ENCODE peak calls at places on chromosome 1, in four cellular contexts. One of them, this sample, is unnamed. For H3K27me3, the result is how much of the 10 kb centered on the place peaks cover.

GRCh38 chr1:244022301-244022700 is 28.8 kb upstream of the ZBTB18 start:
- DNase-seq in uterus: no peak
- DNase-seq in mammary epithelial cell: peak
- DNase-seq in psoas muscle: no peak
- DNase-seq in this sample: no peak

GRCh38 chr1:5991784-5992033 is 516 bp downstream of the NPHP4 start:
- DNase-seq in uterus: no peak
- DNase-seq in mammary epithelial cell: no peak
- DNase-seq in psoas muscle: peak
- DNase-seq in this sample: no peak

GRCh38 chr1:163361123-163361934 is 39.6 kb downstream of the NUF2 start:
- DNase-seq in uterus: no peak
- DNase-seq in mammary epithelial cell: peak
- DNase-seq in psoas muscle: no peak
- DNase-seq in this sample: no peak

GRCh38 chr1:115275216-115275615 is 62.8 kb downstream of the NGF start:
- DNase-seq in uterus: no peak
- DNase-seq in mammary epithelial cell: no peak
- DNase-seq in psoas muscle: no peak
- DNase-seq in this sample: no peak

GRCh38 chr1:172322219-172323061 is 98.0 kb upstream of the C1orf105 start:
- DNase-seq in uterus: peak
- DNase-seq in mammary epithelial cell: peak
- DNase-seq in psoas muscle: peak
- DNase-seq in this sample: peak

GRCh38 chr1:220385158-220385557 is 112.9 kb upstream of the RAB3GAP2 start:
- DNase-seq in uterus: no peak
- DNase-seq in mammary epithelial cell: no peak
- DNase-seq in psoas muscle: no peak
- DNase-seq in this sample: no peak

GRCh38 chr1:200262326-200262965 is 147.4 kb downstream of the ZNF281 start:
- DNase-seq in uterus: no peak
- DNase-seq in mammary epithelial cell: no peak
- DNase-seq in psoas muscle: no peak
- DNase-seq in this sample: no peak

GRCh38 chr1:246528933-246529731 is 22.1 kb upstream of the SMYD3 start:
- DNase-seq in uterus: no peak
- DNase-seq in mammary epithelial cell: peak
- DNase-seq in psoas muscle: no peak
- DNase-seq in this sample: no peak

GRCh38 chr1:37858931-37859506 is 373 bp downstream of the MTF1 start:
- DNase-seq in uterus: no peak
- DNase-seq in mammary epithelial cell: no peak
- DNase-seq in psoas muscle: peak
- DNase-seq in this sample: no peak

GRCh38 chr1:246032111-246032551 is 474.9 kb downstream of the SMYD3 start:
- DNase-seq in uterus: no peak
- DNase-seq in mammary epithelial cell: no peak
- DNase-seq in psoas muscle: no peak
- DNase-seq in this sample: no peak

GRCh38 chr1:241749041-241749798 is 97.1 kb downstream of the WDR64 start:
- DNase-seq in uterus: no peak
- DNase-seq in mammary epithelial cell: peak
- DNase-seq in psoas muscle: no peak
- DNase-seq in this sample: no peak

GRCh38 chr1:108913105-108913948 is 36.5 kb downstream of the GPSM2 start:
- DNase-seq in uterus: no peak
- DNase-seq in mammary epithelial cell: no peak
- DNase-seq in psoas muscle: no peak
- DNase-seq in this sample: no peak

GRCh38 chr1:2074316-2074855 is 24.2 kb downstream of the PRKCZ start:
- DNase-seq in uterus: no peak
- DNase-seq in mammary epithelial cell: no peak
- DNase-seq in psoas muscle: no peak
- DNase-seq in this sample: no peak
- H3K27me3 ChIP-seq in uterus: under half
- H3K27me3 ChIP-seq in mammary epithelial cell: under half
- H3K27me3 ChIP-seq in psoas muscle: under half
- H3K27me3 ChIP-seq in this sample: under half

DNA sequence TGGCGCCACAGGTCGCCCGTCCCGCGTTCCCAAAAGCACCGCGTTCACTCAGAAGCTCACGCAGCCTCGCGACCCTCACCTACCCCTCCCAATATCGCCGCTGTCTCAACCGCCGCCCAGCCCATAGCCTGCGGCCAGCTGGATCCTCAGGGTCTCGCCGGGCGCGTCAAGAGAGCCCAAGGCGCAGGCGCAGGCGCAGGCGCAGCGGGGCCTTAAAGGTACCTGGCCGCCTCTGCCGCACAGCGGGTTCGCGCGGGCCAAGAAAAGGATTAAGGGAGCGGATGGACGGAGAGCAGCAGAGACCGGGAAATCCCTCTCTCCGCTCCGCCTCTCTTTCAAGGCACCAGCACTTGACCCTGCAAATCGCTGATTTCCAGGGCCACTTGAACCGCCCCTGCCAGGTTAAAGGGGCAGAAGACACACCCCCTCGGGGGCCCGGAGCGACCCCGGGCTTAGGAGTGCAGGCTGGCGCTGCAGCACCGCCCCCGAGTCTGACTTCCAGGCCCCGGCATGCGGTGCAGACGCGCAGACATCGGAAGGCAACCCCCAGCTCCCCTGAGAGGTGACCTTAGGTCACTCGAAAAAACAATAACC is at the start of gene NBPF20:
- DNase-seq in uterus: peak
- DNase-seq in mammary epithelial cell: peak
- DNase-seq in psoas muscle: peak
- DNase-seq in this sample: peak
- H3K27me3 ChIP-seq in uterus: under half
- H3K27me3 ChIP-seq in mammary epithelial cell: under half
- H3K27me3 ChIP-seq in psoas muscle: under half
- H3K27me3 ChIP-seq in this sample: under half

GRCh38 chr1:25621876-25622275 is 5.3 kb downstream of the MAN1C1 start:
- DNase-seq in uterus: no peak
- DNase-seq in mammary epithelial cell: no peak
- DNase-seq in psoas muscle: no peak
- DNase-seq in this sample: no peak
- H3K27me3 ChIP-seq in uterus: under half
- H3K27me3 ChIP-seq in mammary epithelial cell: under half
- H3K27me3 ChIP-seq in psoas muscle: under half
- H3K27me3 ChIP-seq in this sample: under half

GRCh38 chr1:1116701-1117468 is 996 bp upstream of the C1orf159 start:
- DNase-seq in uterus: peak
- DNase-seq in mammary epithelial cell: peak
- DNase-seq in psoas muscle: no peak
- DNase-seq in this sample: no peak
- H3K27me3 ChIP-seq in uterus: under half
- H3K27me3 ChIP-seq in mammary epithelial cell: under half
- H3K27me3 ChIP-seq in psoas muscle: under half
- H3K27me3 ChIP-seq in this sample: under half

This sample was measured in heart left ventricle.